ENCODE peak calls at places on chromosome 10, in five cellular contexts. Z is right cardiac atrium, I is brain microvascular endothelial cell, S is tibial nerve, U is left ventricle myocardium inferior. K is an unnamed sample.

GRCh38 chr10:68348265-68348741 is 15.6 kb upstream of the PBLD start:
- DNase-seq in S (no peak), I (peak), Z (no peak), U (no peak), K (no peak)

GRCh38 chr10:98885380-98885779 is 350.3 kb downstream of the HPSE2 start:
- DNase-seq in I (no peak), Z (no peak), S (no peak), U (no peak), K (no peak)

GRCh38 chr10:100755821-100756220 is 10.4 kb downstream of the PAX2 start:
- DNase-seq in U (no peak), Z (no peak), I (no peak), S (no peak), K (no peak)

GRCh38 chr10:46046261-46046660 is at the start of gene MSMB:
- DNase-seq in I (no peak), U (no peak), S (no peak), Z (no peak), K (no peak)

GRCh38 chr10:71835671-71836593 is 15.1 kb downstream of the PSAP start:
- DNase-seq in Z (peak), I (peak), S (peak), U (peak), K (no peak)

GRCh38 chr10:76998451-76998850 is 639.2 kb downstream of the KCNMA1 start:
- DNase-seq in S (no peak), I (no peak), U (no peak), Z (no peak), K (no peak)

GRCh38 chr10:31647861-31648260 is 280.8 kb downstream of the ARHGAP12 start:
- DNase-seq in Z (no peak), U (no peak), S (no peak), I (no peak), K (no peak)

GRCh38 chr10:33913194-33913593 is 578.7 kb upstream of the NRP1 start:
- DNase-seq in U (no peak), S (no peak), I (no peak), Z (no peak), K (no peak)

GRCh38 chr10:124338276-124338915 is 80.3 kb downstream of the OAT start:
- DNase-seq in U (no peak), Z (no peak), S (no peak), I (no peak), K (no peak)

GRCh38 chr10:89469517-89469916 is 55.1 kb downstream of the IFIT5 start:
- DNase-seq in Z (no peak), U (no peak), I (no peak), S (no peak), K (no peak)

GRCh38 chr10:31808258-31809218 is 120.1 kb downstream of the ARHGAP12 start:
- DNase-seq in U (no peak), S (peak), I (peak), Z (peak), K (peak)

GRCh38 chr10:112761256-112761655 is 188.8 kb upstream of the TCF7L2 start:
- DNase-seq in Z (no peak), I (no peak), S (no peak), U (no peak), K (no peak)

GRCh38 chr10:88545359-88545758 is 37.8 kb downstream of the RNLS start:
- DNase-seq in U (no peak), I (no peak), Z (no peak), S (no peak), K (no peak)

GRCh38 chr10:24382979-24383663 is 174.2 kb downstream of the KIAA1217 start:
- DNase-seq in Z (peak), I (peak), S (no peak), U (no peak), K (no peak)
- H3K27ac ChIP-seq in Z (peak), I (peak), S (peak), U (peak), K (no peak)

DNA sequence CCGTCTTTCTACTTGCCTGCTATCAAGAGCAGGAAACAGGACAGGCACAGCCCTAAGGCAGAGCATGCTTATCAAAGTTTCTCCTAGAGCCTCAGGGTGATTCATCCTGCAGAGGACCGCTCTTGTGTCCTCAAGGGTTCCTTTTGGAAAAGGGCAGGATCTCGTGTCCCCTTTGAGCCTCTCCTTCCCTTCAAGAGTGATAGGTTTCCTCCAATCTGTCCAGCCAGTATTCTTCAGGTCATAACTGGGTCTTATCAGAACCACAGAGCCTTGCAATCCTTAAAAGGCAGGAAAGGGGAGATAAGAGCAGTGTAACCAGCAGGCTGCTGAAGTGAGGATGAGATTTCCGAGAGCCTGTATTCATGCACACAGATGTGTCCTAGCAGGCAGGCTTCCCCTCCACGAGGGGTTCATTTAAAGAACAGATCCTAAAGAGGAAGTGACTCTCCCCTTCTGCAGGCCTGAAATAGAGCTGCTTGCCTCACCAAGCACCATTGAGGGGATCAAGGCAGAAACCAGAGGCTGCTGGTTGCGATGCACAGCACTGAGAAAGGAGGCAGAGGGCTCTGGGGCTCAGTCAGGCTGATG is 90.5 kb upstream of the SVIL start:
- DNase-seq in U (peak), S (no peak), I (peak), Z (peak), K (no peak)
- H3K27ac ChIP-seq in U (peak), S (no peak), I (no peak), Z (peak), K (peak)

GRCh38 chr10:92571649-92572048 is 2.2 kb downstream of the IDE start:
- DNase-seq in S (no peak), U (no peak), I (no peak), Z (no peak), K (no peak)

GRCh38 chr10:92574545-92575377 is 868 bp upstream of the IDE start:
- DNase-seq in S (no peak), U (no peak), Z (no peak), I (peak), K (no peak)

GRCh38 chr10:92573798-92574544 is at the start of gene IDE:
- DNase-seq in S (peak), U (peak), Z (peak), I (peak), K (peak)

GRCh38 chr10:92572362-92573090 is 1.4 kb downstream of the IDE start:
- DNase-seq in I (no peak), S (no peak), Z (no peak), U (no peak), K (no peak)

DNA sequence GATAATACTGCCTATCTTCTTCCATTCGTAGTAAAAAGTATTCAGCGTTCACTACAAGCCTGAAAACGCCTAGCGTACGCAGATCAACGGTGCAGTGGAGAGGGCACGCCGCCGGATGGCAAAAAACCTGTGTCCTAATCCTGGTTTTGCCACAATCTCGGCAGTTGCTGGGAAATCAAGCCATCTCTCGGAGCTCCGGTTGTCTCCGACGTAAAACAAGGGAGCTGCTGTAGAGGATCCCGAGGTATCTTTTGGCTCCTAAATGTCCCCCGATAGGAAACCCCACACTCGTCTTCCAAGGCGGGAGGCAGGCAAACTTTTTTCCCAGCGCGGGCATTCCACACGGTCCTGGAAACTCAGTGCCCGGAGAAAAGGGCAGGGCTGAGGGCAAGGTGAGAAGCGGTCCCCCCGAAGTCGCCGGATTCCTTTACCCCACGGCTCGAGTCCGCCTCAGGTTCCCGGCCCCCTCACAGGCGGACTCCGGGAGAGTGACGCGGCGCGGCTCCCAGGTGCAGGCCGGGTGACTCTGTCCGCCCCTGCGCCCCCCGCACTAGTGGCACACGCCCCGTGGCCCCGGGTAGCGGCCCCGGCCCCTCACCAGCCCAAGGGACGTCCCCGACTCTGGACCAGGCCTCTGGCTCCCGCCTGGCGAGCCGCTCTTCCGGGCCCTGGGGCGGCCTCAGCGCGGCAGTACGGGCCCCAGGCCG is 649 bp downstream of the IDE start:
- DNase-seq in S (no peak), I (no peak), Z (no peak), U (no peak), K (no peak)
- H3K27ac ChIP-seq in S (peak), I (peak), Z (peak), U (peak), K (peak)

DNA sequence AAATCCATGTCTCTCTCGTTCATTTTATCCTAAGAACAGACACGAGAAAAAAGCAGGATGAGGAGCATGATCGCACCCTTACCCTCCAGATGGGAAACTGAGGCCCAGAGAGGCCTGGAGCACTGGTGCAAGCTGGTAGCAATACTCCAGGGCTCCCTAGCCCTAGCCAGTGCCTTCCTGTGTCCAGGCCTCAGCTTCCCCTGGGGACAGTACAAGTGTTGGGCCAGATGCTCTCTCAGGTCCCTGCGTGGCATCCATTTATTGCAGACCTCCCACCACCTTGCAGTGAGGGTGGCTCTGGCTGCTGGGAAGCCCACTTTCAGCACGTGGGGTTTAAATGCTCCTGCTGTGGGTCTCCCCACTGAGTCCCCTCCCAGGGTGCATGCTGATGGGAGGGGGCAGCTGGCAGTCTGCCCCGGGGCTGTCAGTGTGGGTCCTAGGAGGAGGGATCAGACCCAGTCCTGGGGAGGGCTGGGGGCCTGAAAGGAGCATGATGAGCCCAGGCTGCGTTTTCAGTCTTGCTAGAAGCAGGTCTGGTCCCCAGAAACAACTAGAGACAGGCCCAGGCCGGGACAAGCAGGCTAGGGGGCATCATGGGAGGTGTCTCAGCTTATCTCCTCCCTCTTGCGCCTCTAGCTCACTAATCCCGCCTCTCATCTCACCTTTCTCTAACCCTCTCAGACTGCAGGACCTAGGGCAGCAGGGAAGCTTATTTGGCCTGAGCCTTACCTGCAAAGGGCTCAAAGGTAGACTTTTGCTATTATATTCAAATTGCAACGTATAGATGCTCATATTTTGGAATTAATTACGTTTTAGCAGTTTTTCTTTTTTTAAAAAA is 662 bp upstream of the PPIF start:
- DNase-seq in Z (no peak), U (no peak), I (no peak), S (no peak), K (no peak)
- H3K27ac ChIP-seq in Z (no peak), U (peak), I (no peak), S (no peak), K (no peak)

DNA sequence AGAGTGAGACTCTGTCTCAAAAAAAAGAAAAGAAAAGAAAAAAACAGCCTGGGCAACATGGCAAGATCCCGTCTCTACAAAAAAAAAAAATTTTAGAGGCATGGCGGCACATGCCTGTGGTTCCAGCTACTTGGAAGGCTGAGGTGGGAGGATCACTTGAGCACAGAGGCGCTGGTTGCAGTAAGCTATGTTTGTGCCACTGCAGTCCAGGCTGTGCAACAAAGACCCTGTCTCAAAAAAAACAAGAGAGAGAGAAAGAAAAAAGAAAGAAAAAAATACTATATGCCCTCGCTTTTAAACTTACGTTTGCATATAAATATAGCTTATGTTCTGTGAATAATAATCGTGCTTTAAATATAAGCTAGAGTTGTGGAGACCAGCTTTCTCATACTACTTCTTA is 11.2 kb downstream of the HACD1 start:
- DNase-seq in U (no peak), I (no peak), S (no peak), Z (no peak), K (no peak)
- H3K27ac ChIP-seq in U (no peak), I (no peak), S (no peak), Z (no peak), K (no peak)

K was measured in lower lobe of right lung.